ENCODE peak calls at places on chromosomes 1 and 21, in eight cellular contexts. One of them, this sample, is unnamed.

GRCh38 chr1:90162216-90162615 is 167.3 kb downstream of the ZNF326 start:
- DNase-seq in A549: no peak
- DNase-seq in fibroblast of lung: no peak
- DNase-seq in astrocyte of the spinal cord: no peak
- DNase-seq in AG09309: no peak
- DNase-seq in fibroblast of villous mesenchyme: no peak
- DNase-seq in foreskin fibroblast: no peak
- DNase-seq in psoas muscle: no peak
- DNase-seq in this sample: no peak

GRCh38 chr21:18382141-18382540 is 21.4 kb downstream of the TMPRSS15 start:
- DNase-seq in fibroblast of villous mesenchyme: no peak
- DNase-seq in psoas muscle: no peak
- DNase-seq in foreskin fibroblast: no peak
- DNase-seq in A549: no peak
- DNase-seq in astrocyte of the spinal cord: no peak
- DNase-seq in AG09309: no peak
- DNase-seq in fibroblast of lung: no peak
- DNase-seq in this sample: no peak

GRCh38 chr1:166080965-166081870 is 85.6 kb downstream of the FAM78B start:
- DNase-seq in AG09309: no peak
- DNase-seq in astrocyte of the spinal cord: no peak
- DNase-seq in fibroblast of lung: peak; percentile 78
- DNase-seq in fibroblast of villous mesenchyme: no peak
- DNase-seq in foreskin fibroblast: no peak
- DNase-seq in psoas muscle: no peak
- DNase-seq in A549: no peak
- DNase-seq in this sample: peak; percentile 31

GRCh38 chr1:210822897-210823296 is 311.1 kb downstream of the KCNH1 start:
- DNase-seq in astrocyte of the spinal cord: peak; percentile 17
- DNase-seq in A549: no peak
- DNase-seq in AG09309: no peak
- DNase-seq in psoas muscle: no peak
- DNase-seq in fibroblast of villous mesenchyme: no peak
- DNase-seq in foreskin fibroblast: no peak
- DNase-seq in fibroblast of lung: no peak
- DNase-seq in this sample: no peak

GRCh38 chr1:16721871-16722641 is 18.3 kb upstream of the RNU1-4 start:
- DNase-seq in A549: no peak
- DNase-seq in psoas muscle: no peak
- DNase-seq in fibroblast of lung: no peak
- DNase-seq in astrocyte of the spinal cord: no peak
- DNase-seq in AG09309: no peak
- DNase-seq in foreskin fibroblast: no peak
- DNase-seq in fibroblast of villous mesenchyme: no peak
- DNase-seq in this sample: no peak

GRCh38 chr21:36423772-36424433 is 38.7 kb downstream of the CHAF1B start:
- DNase-seq in fibroblast of lung: no peak
- DNase-seq in astrocyte of the spinal cord: no peak
- DNase-seq in A549: no peak
- DNase-seq in foreskin fibroblast: no peak
- DNase-seq in AG09309: no peak
- DNase-seq in fibroblast of villous mesenchyme: no peak
- DNase-seq in psoas muscle: no peak
- DNase-seq in this sample: no peak

GRCh38 chr1:178506177-178506576 is 6.7 kb upstream of the TEX35 start:
- DNase-seq in AG09309: no peak
- DNase-seq in astrocyte of the spinal cord: no peak
- DNase-seq in foreskin fibroblast: no peak
- DNase-seq in fibroblast of villous mesenchyme: no peak
- DNase-seq in psoas muscle: no peak
- DNase-seq in fibroblast of lung: no peak
- DNase-seq in A549: no peak
- DNase-seq in this sample: no peak

GRCh38 chr1:67339623-67340343 is 32.1 kb downstream of the IL12RB2 start:
- DNase-seq in astrocyte of the spinal cord: peak; percentile 76
- DNase-seq in fibroblast of villous mesenchyme: peak; percentile 61
- DNase-seq in foreskin fibroblast: peak; percentile 65
- DNase-seq in A549: peak; percentile 3
- DNase-seq in fibroblast of lung: peak; percentile 82
- DNase-seq in AG09309: peak; percentile 33
- DNase-seq in psoas muscle: no peak
- DNase-seq in this sample: peak; percentile 49

GRCh38 chr1:89466307-89466925 is 58.2 kb upstream of the LRRC8B start:
- DNase-seq in A549: no peak
- DNase-seq in astrocyte of the spinal cord: no peak
- DNase-seq in foreskin fibroblast: no peak
- DNase-seq in fibroblast of lung: no peak
- DNase-seq in psoas muscle: no peak
- DNase-seq in AG09309: no peak
- DNase-seq in fibroblast of villous mesenchyme: no peak
- DNase-seq in this sample: no peak

GRCh38 chr1:208298593-208299233 is 54.5 kb upstream of the PLXNA2 start:
- DNase-seq in fibroblast of lung: no peak
- DNase-seq in psoas muscle: no peak
- DNase-seq in A549: no peak
- DNase-seq in fibroblast of villous mesenchyme: no peak
- DNase-seq in astrocyte of the spinal cord: no peak
- DNase-seq in AG09309: no peak
- DNase-seq in foreskin fibroblast: no peak
- DNase-seq in this sample: no peak

GRCh38 chr1:174700314-174700713 is 252.6 kb downstream of the GPR52 start:
- DNase-seq in AG09309: no peak
- DNase-seq in fibroblast of villous mesenchyme: no peak
- DNase-seq in fibroblast of lung: no peak
- DNase-seq in astrocyte of the spinal cord: no peak
- DNase-seq in A549: no peak
- DNase-seq in psoas muscle: no peak
- DNase-seq in foreskin fibroblast: no peak
- DNase-seq in this sample: no peak

GRCh38 chr1:209198926-209199325 is 384.6 kb upstream of the CAMK1G start:
- DNase-seq in AG09309: no peak
- DNase-seq in foreskin fibroblast: no peak
- DNase-seq in fibroblast of villous mesenchyme: no peak
- DNase-seq in psoas muscle: no peak
- DNase-seq in fibroblast of lung: no peak
- DNase-seq in A549: no peak
- DNase-seq in astrocyte of the spinal cord: no peak
- DNase-seq in this sample: no peak

GRCh38 chr1:118201524-118201923 is 16.5 kb upstream of the SPAG17 start:
- DNase-seq in fibroblast of villous mesenchyme: no peak
- DNase-seq in psoas muscle: no peak
- DNase-seq in foreskin fibroblast: no peak
- DNase-seq in astrocyte of the spinal cord: no peak
- DNase-seq in AG09309: no peak
- DNase-seq in fibroblast of lung: no peak
- DNase-seq in A549: no peak
- DNase-seq in this sample: no peak

GRCh38 chr1:44405041-44405803 is at the start of gene RNF220:
- DNase-seq in foreskin fibroblast: peak; percentile 77
- DNase-seq in fibroblast of lung: peak; percentile 76
- DNase-seq in psoas muscle: peak; percentile 62
- DNase-seq in fibroblast of villous mesenchyme: peak; percentile 50
- DNase-seq in astrocyte of the spinal cord: peak; percentile 71
- DNase-seq in A549: peak; percentile 80
- DNase-seq in AG09309: peak; percentile 44
- DNase-seq in this sample: peak; percentile 71

GRCh38 chr1:19151537-19151936 is 58.5 kb downstream of the UBR4 start:
- DNase-seq in astrocyte of the spinal cord: no peak
- DNase-seq in fibroblast of lung: no peak
- DNase-seq in AG09309: no peak
- DNase-seq in foreskin fibroblast: no peak
- DNase-seq in fibroblast of villous mesenchyme: no peak
- DNase-seq in psoas muscle: no peak
- DNase-seq in A549: no peak
- DNase-seq in this sample: no peak

GRCh38 chr21:42484966-42485365 is 11.1 kb downstream of the RSPH1 start:
- DNase-seq in fibroblast of lung: no peak
- DNase-seq in astrocyte of the spinal cord: no peak
- DNase-seq in AG09309: no peak
- DNase-seq in fibroblast of villous mesenchyme: no peak
- DNase-seq in psoas muscle: no peak
- DNase-seq in foreskin fibroblast: no peak
- DNase-seq in A549: no peak
- DNase-seq in this sample: no peak

GRCh38 chr1:29513357-29513756 is 277.0 kb downstream of the PTPRU start:
- DNase-seq in psoas muscle: no peak
- DNase-seq in fibroblast of lung: peak; percentile 74
- DNase-seq in fibroblast of villous mesenchyme: peak; percentile 59
- DNase-seq in astrocyte of the spinal cord: peak; percentile 66
- DNase-seq in AG09309: peak; percentile 40
- DNase-seq in A549: peak; percentile 57
- DNase-seq in foreskin fibroblast: peak; percentile 56
- DNase-seq in this sample: peak; percentile 52

GRCh38 chr1:198467907-198468306 is 72.6 kb downstream of the ATP6V1G3 start:
- DNase-seq in AG09309: no peak
- DNase-seq in astrocyte of the spinal cord: peak; percentile 31
- DNase-seq in fibroblast of lung: peak; percentile 70
- DNase-seq in foreskin fibroblast: no peak
- DNase-seq in psoas muscle: no peak
- DNase-seq in fibroblast of villous mesenchyme: no peak
- DNase-seq in A549: no peak
- DNase-seq in this sample: no peak

GRCh38 chr1:59333626-59334277 is 36.9 kb downstream of the FGGY start:
- DNase-seq in fibroblast of lung: no peak
- DNase-seq in foreskin fibroblast: no peak
- DNase-seq in AG09309: no peak
- DNase-seq in fibroblast of villous mesenchyme: no peak
- DNase-seq in astrocyte of the spinal cord: no peak
- DNase-seq in psoas muscle: no peak
- DNase-seq in A549: no peak
- DNase-seq in this sample: no peak

GRCh38 chr1:48038273-48038767 is 41.1 kb upstream of the TRABD2B start:
- DNase-seq in fibroblast of villous mesenchyme: no peak
- DNase-seq in psoas muscle: no peak
- DNase-seq in A549: no peak
- DNase-seq in fibroblast of lung: no peak
- DNase-seq in astrocyte of the spinal cord: no peak
- DNase-seq in AG09309: no peak
- DNase-seq in foreskin fibroblast: no peak
- DNase-seq in this sample: no peak

GRCh38 chr1:27527223-27527856 is 37.4 kb upstream of the WASF2 start:
- DNase-seq in astrocyte of the spinal cord: peak; percentile 57
- DNase-seq in A549: peak; percentile 50
- DNase-seq in AG09309: no peak
- DNase-seq in psoas muscle: peak; percentile 87
- DNase-seq in fibroblast of villous mesenchyme: peak; percentile 88
- DNase-seq in foreskin fibroblast: peak; percentile 78
- DNase-seq in fibroblast of lung: no peak
- DNase-seq in this sample: no peak
- H3K4me3 ChIP-seq in astrocyte of the spinal cord: no peak overlapping the region
- H3K4me3 ChIP-seq in A549: no peak overlapping the region
- H3K4me3 ChIP-seq in AG09309: no peak overlapping the region
- H3K4me3 ChIP-seq in psoas muscle: peak overlapping the region; percentile 71
- H3K4me3 ChIP-seq in fibroblast of villous mesenchyme: no peak overlapping the region
- H3K4me3 ChIP-seq in foreskin fibroblast: no peak overlapping the region
- H3K4me3 ChIP-seq in fibroblast of lung: no peak overlapping the region
- H3K4me3 ChIP-seq in this sample: no peak overlapping the region

GRCh38 chr1:57424231-57425027 is 569 bp upstream of the DAB1 start:
- DNase-seq in astrocyte of the spinal cord: peak; percentile 29
- DNase-seq in AG09309: no peak
- DNase-seq in fibroblast of villous mesenchyme: peak; percentile 7
- DNase-seq in foreskin fibroblast: peak; percentile 68
- DNase-seq in A549: peak; percentile 12
- DNase-seq in fibroblast of lung: peak; percentile 32
- DNase-seq in psoas muscle: peak; percentile 53
- DNase-seq in this sample: peak; percentile 18
- TF ChIP-seq CTCF in astrocyte of the spinal cord: peak; percentile 82
- TF ChIP-seq CTCF in AG09309: peak; percentile 90
- TF ChIP-seq CTCF in fibroblast of villous mesenchyme: peak; percentile 54
- TF ChIP-seq CTCF in foreskin fibroblast: peak; percentile 93
- TF ChIP-seq CTCF in A549: no peak
- TF ChIP-seq CTCF in fibroblast of lung: peak; percentile 65
- TF ChIP-seq CTCF in psoas muscle: peak; percentile 59
- TF ChIP-seq CTCF in this sample: peak; percentile 68

GRCh38 chr1:40316595-40317393 is at the start of gene COL9A2:
- DNase-seq in psoas muscle: no peak
- DNase-seq in AG09309: no peak
- DNase-seq in foreskin fibroblast: peak; percentile 48
- DNase-seq in A549: no peak
- DNase-seq in fibroblast of villous mesenchyme: peak; percentile 7
- DNase-seq in fibroblast of lung: peak; percentile 33
- DNase-seq in astrocyte of the spinal cord: no peak
- DNase-seq in this sample: no peak

GRCh38 chr1:40315795-40316594 is 1.1 kb downstream of the COL9A2 start:
- DNase-seq in foreskin fibroblast: peak; percentile 37
- DNase-seq in astrocyte of the spinal cord: no peak
- DNase-seq in A549: no peak
- DNase-seq in psoas muscle: no peak
- DNase-seq in fibroblast of lung: no peak
- DNase-seq in AG09309: no peak
- DNase-seq in fibroblast of villous mesenchyme: peak; percentile 9
- DNase-seq in this sample: no peak

GRCh38 chr1:40318970-40319621 is 2.0 kb upstream of the COL9A2 start:
- DNase-seq in astrocyte of the spinal cord: no peak
- DNase-seq in foreskin fibroblast: no peak
- DNase-seq in psoas muscle: no peak
- DNase-seq in fibroblast of villous mesenchyme: no peak
- DNase-seq in AG09309: no peak
- DNase-seq in A549: no peak
- DNase-seq in fibroblast of lung: no peak
- DNase-seq in this sample: no peak

GRCh38 chr1:40318476-40318875 is 1.4 kb upstream of the COL9A2 start:
- DNase-seq in astrocyte of the spinal cord: no peak
- DNase-seq in fibroblast of villous mesenchyme: no peak
- DNase-seq in AG09309: no peak
- DNase-seq in foreskin fibroblast: no peak
- DNase-seq in fibroblast of lung: no peak
- DNase-seq in A549: no peak
- DNase-seq in psoas muscle: no peak
- DNase-seq in this sample: no peak

DNA sequence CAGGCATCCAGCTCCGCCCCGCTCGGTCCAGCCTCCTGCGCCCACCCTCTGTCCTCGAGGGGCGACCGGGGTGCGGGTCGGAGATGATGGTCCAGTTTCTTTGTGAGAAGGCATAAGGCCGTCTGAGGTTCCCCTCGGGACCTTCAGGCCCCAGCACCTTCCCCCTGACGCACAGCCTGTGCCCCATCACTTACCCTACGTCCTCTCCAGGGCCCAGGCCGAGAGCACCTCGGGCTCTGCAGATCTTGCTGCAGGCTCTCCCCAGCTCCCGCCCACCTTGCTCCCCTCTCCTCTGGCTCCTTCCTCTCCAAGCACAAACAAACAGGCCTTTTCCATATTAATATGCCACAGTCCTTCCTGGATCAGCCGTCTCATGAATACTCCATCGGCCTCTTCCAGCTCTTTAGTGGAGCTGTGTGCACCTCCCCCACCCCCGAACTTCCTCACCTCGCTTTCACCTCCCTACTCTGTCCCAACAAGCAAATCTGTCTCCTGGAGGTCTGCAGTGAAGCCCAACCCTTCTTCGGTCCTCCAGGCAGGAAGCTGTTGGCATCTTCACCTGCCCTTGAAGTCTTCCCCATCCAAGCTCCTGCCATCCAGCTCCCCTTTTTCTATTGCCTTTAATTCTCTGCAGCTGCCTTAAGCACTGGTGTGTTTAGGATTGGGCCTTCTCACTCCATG is 448 bp upstream of the COL9A2 start:
- DNase-seq in psoas muscle: no peak
- DNase-seq in AG09309: no peak
- DNase-seq in astrocyte of the spinal cord: no peak
- DNase-seq in fibroblast of villous mesenchyme: no peak
- DNase-seq in foreskin fibroblast: no peak
- DNase-seq in A549: no peak
- DNase-seq in fibroblast of lung: no peak
- DNase-seq in this sample: no peak
- H3K4me3 ChIP-seq in psoas muscle: peak overlapping the region; percentile 51
- H3K4me3 ChIP-seq in AG09309: no peak overlapping the region
- H3K4me3 ChIP-seq in astrocyte of the spinal cord: no peak overlapping the region
- H3K4me3 ChIP-seq in fibroblast of villous mesenchyme: no peak overlapping the region
- H3K4me3 ChIP-seq in foreskin fibroblast: no peak overlapping the region
- H3K4me3 ChIP-seq in A549: no peak overlapping the region
- H3K4me3 ChIP-seq in fibroblast of lung: no peak overlapping the region
- H3K4me3 ChIP-seq in this sample: no peak overlapping the region

GRCh38 chr1:196372896-196373536 is 235.2 kb downstream of the KCNT2 start:
- DNase-seq in fibroblast of villous mesenchyme: peak; percentile 32
- DNase-seq in fibroblast of lung: peak; percentile 16
- DNase-seq in A549: peak; percentile 38
- DNase-seq in AG09309: no peak
- DNase-seq in astrocyte of the spinal cord: peak; percentile 56
- DNase-seq in foreskin fibroblast: peak; percentile 46
- DNase-seq in psoas muscle: no peak
- DNase-seq in this sample: peak; percentile 60
- TF ChIP-seq CTCF in fibroblast of villous mesenchyme: peak; percentile 49
- TF ChIP-seq CTCF in fibroblast of lung: no peak
- TF ChIP-seq CTCF in A549: peak; percentile 46
- TF ChIP-seq CTCF in AG09309: peak; percentile 34
- TF ChIP-seq CTCF in astrocyte of the spinal cord: peak; percentile 41
- TF ChIP-seq CTCF in foreskin fibroblast: peak; percentile 27
- TF ChIP-seq CTCF in psoas muscle: peak; percentile 45
- TF ChIP-seq CTCF in this sample: peak; percentile 61